ENCODE peak calls at places on chromosome 22, in four cellular contexts. V is HCT116, K is SK-N-SH, S is K562. Q is an unnamed sample.

GRCh38 chr22:36435516-36436415 is 45.7 kb downstream of the TXN2 start:
- DNase-seq in V (no peak), K (no peak), S (no peak), Q (peak; percentile 52)

GRCh38 chr22:44364750-44365118 is 52.0 kb upstream of the SHISAL1 start:
- DNase-seq in V (no peak), K (no peak), S (no peak), Q (no peak)

GRCh38 chr22:32378703-32379272 is 21.1 kb downstream of the RFPL3 start:
- DNase-seq in V (peak; percentile 54), K (peak; percentile 80), S (peak; percentile 73), Q (no peak)

GRCh38 chr22:37377927-37378326 is 49.4 kb downstream of the ELFN2 start:
- DNase-seq in V (no peak), K (no peak), S (no peak), Q (no peak)

GRCh38 chr22:30309981-30310672 is 16.6 kb downstream of the TBC1D10A start:
- DNase-seq in V (no peak), K (no peak), S (no peak), Q (peak; percentile 58)

GRCh38 chr22:42913874-42914510 is 56.9 kb upstream of the ARFGAP3 start:
- DNase-seq in V (no peak), K (no peak), S (no peak), Q (no peak)

GRCh38 chr22:36546932-36547331 is 18.0 kb upstream of the EIF3D start:
- DNase-seq in V (peak; percentile 35), K (no peak), S (no peak), Q (no peak)

GRCh38 chr22:30718938-30719337 is 24.3 kb downstream of the OSBP2 start:
- DNase-seq in V (no peak), K (no peak), S (no peak), Q (no peak)

GRCh38 chr22:39422101-39422500 is 22.5 kb downstream of the TAB1 start:
- DNase-seq in V (no peak), K (no peak), S (no peak), Q (no peak)

GRCh38 chr22:45246060-45246985 is 5.6 kb upstream of the KIAA0930 start:
- DNase-seq in V (peak; percentile 92), K (peak; percentile 73), S (no peak), Q (no peak)

GRCh38 chr22:35688913-35689675 is 28.6 kb upstream of the APOL5 start:
- DNase-seq in V (no peak), K (no peak), S (no peak), Q (no peak)

GRCh38 chr22:44930711-44931035 is 79.1 kb downstream of the PHF21B start:
- DNase-seq in V (no peak), K (peak; percentile 50), S (no peak), Q (no peak)

GRCh38 chr22:44088976-44089570 is 65.0 kb downstream of the PARVB start:
- DNase-seq in V (no peak), K (no peak), S (no peak), Q (no peak)

GRCh38 chr22:38554281-38554680 is 15.7 kb downstream of the DMC1 start:
- DNase-seq in V (no peak), K (no peak), S (no peak), Q (no peak)

GRCh38 chr22:19663821-19664325 is 50.4 kb upstream of the SEPTIN5 start:
- DNase-seq in V (no peak), K (peak; percentile 85), S (peak; percentile 72), Q (no peak)

GRCh38 chr22:19779685-19780268 is 19.2 kb downstream of the TBX1 start:
- DNase-seq in V (no peak), K (no peak), S (no peak), Q (no peak)

GRCh38 chr22:44360686-44361381 is 48.1 kb upstream of the SHISAL1 start:
- DNase-seq in V (no peak), K (no peak), S (no peak), Q (no peak)

GRCh38 chr22:39409630-39410029 is 10.1 kb downstream of the TAB1 start:
- DNase-seq in V (no peak), K (no peak), S (no peak), Q (no peak)

GRCh38 chr22:37686002-37686982 is at the start of gene NOL12:
- DNase-seq in V (peak; percentile 86), K (peak; percentile 91), S (peak; percentile 79), Q (peak; percentile 72)

GRCh38 chr22:11627436-11627797 is 3900.6 kb upstream of the OR11H1 start:
- DNase-seq in V (no peak), K (no peak), S (no peak), Q (no peak)

GRCh38 chr22:42906605-42907338 is 49.7 kb upstream of the ARFGAP3 start:
- DNase-seq in V (no peak), K (no peak), S (no peak), Q (no peak)

GRCh38 chr22:44819966-44820631 is 67.7 kb downstream of the ARHGAP8 start:
- DNase-seq in V (no peak), K (no peak), S (no peak), Q (no peak)

GRCh38 chr22:44542561-44543222 is 44.7 kb upstream of the RTL6 start:
- DNase-seq in V (no peak), K (no peak), S (no peak), Q (no peak)

GRCh38 chr22:32539631-32540449 is 65.2 kb downstream of the FBXO7 start:
- DNase-seq in V (no peak), K (no peak), S (peak; percentile 54), Q (peak; percentile 28)

GRCh38 chr22:19504900-19505734 is 19.1 kb downstream of the CLDN5 start:
- DNase-seq in V (no peak), K (no peak), S (no peak), Q (no peak)

GRCh38 chr22:36184433-36185035 is 17.1 kb downstream of the APOL4 start:
- DNase-seq in V (no peak), K (no peak), S (no peak), Q (no peak)

GRCh38 chr22:25757686-25758085 is 15.7 kb downstream of the MYO18B start:
- DNase-seq in V (no peak), K (no peak), S (no peak), Q (no peak)

GRCh38 chr22:45064313-45065268 is 54.8 kb upstream of the PHF21B start:
- DNase-seq in V (no peak), K (no peak), S (peak; percentile 20), Q (peak; percentile 7)

GRCh38 chr22:36728505-36728904 is 25.0 kb upstream of the CACNG2 start:
- DNase-seq in V (no peak), K (no peak), S (no peak), Q (no peak)

GRCh38 chr22:39481054-39481453 is 21.0 kb upstream of the MIEF1 start:
- DNase-seq in V (no peak), K (no peak), S (no peak), Q (no peak)

GRCh38 chr22:37623075-37624016 is 14.7 kb downstream of the GGA1 start:
- DNase-seq in V (no peak), K (peak; percentile 94), S (peak; percentile 73), Q (no peak)

GRCh38 chr22:47618180-47618579 is 855.7 kb downstream of the TBC1D22A start:
- DNase-seq in V (no peak), K (no peak), S (no peak), Q (no peak)

GRCh38 chr22:16959345-16959930 is 48.6 kb downstream of the GAB4 start:
- DNase-seq in V (no peak), K (no peak), S (peak; percentile 9), Q (no peak)

GRCh38 chr22:37740455-37741311 is 43.8 kb downstream of the TRIOBP start:
- DNase-seq in V (no peak), K (no peak), S (no peak), Q (no peak)

GRCh38 chr22:30701872-30702271 is 7.2 kb downstream of the OSBP2 start:
- DNase-seq in V (peak; percentile 18), K (no peak), S (no peak), Q (no peak)

GRCh38 chr22:37304595-37305343 is 22.5 kb downstream of the CYTH4 start:
- DNase-seq in V (no peak), K (no peak), S (peak; percentile 45), Q (no peak)

GRCh38 chr22:41410311-41410751 is 28.6 kb downstream of the TEF start:
- DNase-seq in V (no peak), K (no peak), S (no peak), Q (no peak)
- TF ChIP-seq REST in V (no peak), K (no peak), S (no peak), Q (no peak)

GRCh38 chr22:28750471-28750881 is 8.6 kb downstream of the HSCB start:
- DNase-seq in V (no peak), K (no peak), S (no peak), Q (no peak)
- TF ChIP-seq YY1 in V (no peak), K (no peak), S (no peak), Q (no peak)

GRCh38 chr22:33772793-33773192 is 147.5 kb downstream of the LARGE1 start:
- DNase-seq in V (no peak), K (no peak), S (no peak), Q (no peak)
- TF ChIP-seq REST in V (no peak), K (no peak), S (no peak), Q (no peak)

GRCh38 chr22:41596776-41597634 is 7.4 kb upstream of the PMM1 start:
- DNase-seq in V (no peak), K (peak; percentile 76), S (peak; percentile 48), Q (no peak)
- TF ChIP-seq YY1 in V (no peak), K (no peak), S (no peak), Q (no peak)

DNA sequence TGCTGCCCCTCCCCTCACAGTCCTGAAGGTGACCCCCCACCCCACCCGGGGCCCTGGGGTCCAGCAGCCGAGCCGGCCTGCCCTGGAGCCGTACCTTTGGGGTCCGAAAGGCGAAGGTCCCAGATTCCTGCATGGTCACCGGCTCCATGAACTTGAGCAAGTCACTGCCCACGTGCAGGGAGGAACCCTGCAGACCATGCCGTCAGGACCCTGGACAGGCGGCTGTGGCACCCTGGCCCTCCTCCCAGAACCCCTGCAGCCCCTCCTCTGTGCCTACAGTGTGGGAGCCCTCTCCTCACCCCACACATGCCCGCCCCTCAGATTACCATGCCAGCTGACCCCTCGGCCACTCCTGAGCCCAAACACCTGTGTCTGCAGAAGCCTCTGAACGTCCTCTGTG is 14.3 kb upstream of the MAPK11 start:
- DNase-seq in V (no peak), K (no peak), S (no peak), Q (no peak)
- TF ChIP-seq REST in V (no peak), K (peak; percentile 56), S (no peak), Q (no peak)

DNA sequence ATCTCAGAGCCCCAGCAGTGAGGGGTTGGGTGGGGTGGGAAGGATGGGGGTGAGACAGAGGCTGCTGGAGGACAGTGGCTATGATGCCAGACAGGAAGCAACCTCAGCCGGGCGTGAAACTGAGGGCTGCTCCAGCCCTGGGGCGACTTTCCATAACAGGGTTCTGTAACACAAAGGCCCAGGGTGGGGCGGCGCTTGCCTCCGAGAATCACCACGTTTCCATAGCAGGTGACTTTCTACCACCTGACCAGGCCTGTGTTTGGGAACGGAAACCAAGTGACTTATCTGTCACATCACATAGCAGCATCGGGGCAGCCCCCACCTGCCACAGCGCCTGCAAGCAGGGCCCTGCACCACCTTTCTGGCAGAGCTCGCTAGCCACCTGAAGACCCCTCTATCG is 85.8 kb downstream of the TRMU start:
- DNase-seq in V (no peak), K (no peak), S (no peak), Q (peak; percentile 35)
- TF ChIP-seq YY1 in V (no peak), K (no peak), S (no peak), Q (no peak)

GRCh38 chr22:22916952-22917290 is 29.3 kb downstream of the IGLL5 start:
- DNase-seq in V (no peak), K (no peak), S (no peak), Q (no peak)

GRCh38 chr22:22914726-22915669 is 27.4 kb downstream of the IGLL5 start:
- DNase-seq in V (no peak), K (no peak), S (no peak), Q (no peak)

GRCh38 chr22:22915670-22916035 is 28.0 kb downstream of the IGLL5 start:
- DNase-seq in V (no peak), K (no peak), S (no peak), Q (no peak)

GRCh38 chr22:22917377-22917776 is 29.8 kb downstream of the IGLL5 start:
- DNase-seq in V (no peak), K (no peak), S (peak; percentile 55), Q (no peak)

GRCh38 chr22:22916215-22916951 is 28.8 kb downstream of the IGLL5 start:
- DNase-seq in V (no peak), K (no peak), S (no peak), Q (no peak)
- TF ChIP-seq REST in V (no peak), K (no peak), S (no peak), Q (no peak)

Q was measured in GM12878.